ENCODE peak calls at places on chromosomes 11 and 22, in six cellular contexts. V is H4, Q is NCI-H2081, L is cardiac muscle cell, P is posterior cingulate gyrus, C is body of pancreas. E is an unnamed sample.

GRCh38 chr11:61949169-61950034 is 749 bp upstream of the BEST1 start:
- DNase-seq in P (peak; percentile 99), L (peak; percentile 48), Q (peak; percentile 71), V (peak; percentile 89), C (peak; percentile 77), E (peak; percentile 95)

GRCh38 chr11:77055913-77056312 is 10.9 kb upstream of the CAPN5 start:
- DNase-seq in V (no peak), L (no peak), Q (no peak), C (no peak), P (no peak), E (no peak)

GRCh38 chr11:69463181-69463891 is 18.1 kb upstream of the LINC01488 start:
- DNase-seq in V (no peak), P (peak; percentile 73), L (no peak), Q (no peak), C (no peak), E (no peak)

GRCh38 chr22:37279469-37279868 is 2.8 kb upstream of the CYTH4 start:
- DNase-seq in L (no peak), P (no peak), Q (no peak), V (no peak), C (no peak), E (no peak)

GRCh38 chr11:46202149-46202548 is 75.3 kb upstream of the CREB3L1 start:
- DNase-seq in V (no peak), C (no peak), P (no peak), Q (no peak), L (no peak), E (no peak)

GRCh38 chr11:128757235-128757711 is 63.4 kb downstream of the FLI1 start:
- DNase-seq in V (peak; percentile 61), C (no peak), P (no peak), L (no peak), Q (no peak), E (no peak)

GRCh38 chr11:14340721-14341120 is 18.3 kb downstream of the RRAS2 start:
- DNase-seq in Q (no peak), C (no peak), L (no peak), V (no peak), P (no peak), E (no peak)

GRCh38 chr11:47466201-47466600 is 17.3 kb upstream of the RAPSN start:
- DNase-seq in L (no peak), Q (no peak), P (no peak), C (no peak), V (no peak), E (no peak)

GRCh38 chr11:134071766-134072403 is 3.0 kb downstream of the JAM3 start:
- DNase-seq in C (no peak), P (no peak), V (no peak), L (no peak), Q (peak; percentile 77), E (no peak)

GRCh38 chr22:46149998-46150549 is at the start of gene PPARA:
- DNase-seq in P (peak; percentile 98), C (peak; percentile 95), Q (peak; percentile 42), L (peak; percentile 93), V (peak; percentile 42), E (no peak)

GRCh38 chr22:46583571-46583970 is 36.6 kb upstream of the GRAMD4 start:
- DNase-seq in L (no peak), P (peak; percentile 62), C (no peak), V (no peak), Q (no peak), E (no peak)

GRCh38 chr22:50125029-50125428 is 35.2 kb downstream of the MOV10L1 start:
- DNase-seq in P (no peak), Q (no peak), V (no peak), C (no peak), L (no peak), E (no peak)

GRCh38 chr22:48779211-48779643 is 1048.4 kb downstream of the BRD1 start:
- DNase-seq in C (no peak), P (peak; percentile 81), L (no peak), Q (no peak), V (no peak), E (no peak)

GRCh38 chr11:2222479-2222878 is 47.9 kb downstream of the ASCL2 start:
- DNase-seq in C (no peak), Q (no peak), P (no peak), V (no peak), L (no peak), E (no peak)

GRCh38 chr11:132430352-132431091 is 1060.1 kb downstream of the NTM start:
- DNase-seq in Q (peak; percentile 44), V (peak; percentile 7), L (no peak), C (no peak), P (no peak), E (no peak)

GRCh38 chr11:13223112-13223511 is 54.5 kb upstream of the BMAL1 start:
- DNase-seq in L (no peak), V (no peak), P (no peak), Q (no peak), C (no peak), E (no peak)

GRCh38 chr11:76419896-76420295 is 24.9 kb upstream of the EMSY start:
- DNase-seq in P (no peak), V (no peak), L (no peak), C (peak; percentile 50), Q (peak; percentile 6), E (no peak)

GRCh38 chr11:12496181-12497025 is 119.0 kb downstream of the PARVA start:
- DNase-seq in P (no peak), V (no peak), C (no peak), Q (no peak), L (no peak), E (no peak)

GRCh38 chr11:102603091-102603490 is 22.0 kb downstream of the MMP20 start:
- DNase-seq in Q (no peak), C (peak; percentile 24), V (peak; percentile 81), L (peak; percentile 15), P (peak; percentile 92), E (no peak)

GRCh38 chr11:75107187-75107586 is 10.5 kb upstream of the OR2AT4 start:
- DNase-seq in V (no peak), C (no peak), P (no peak), Q (no peak), L (no peak), E (no peak)

GRCh38 chr11:115550291-115551059 is 46.3 kb upstream of the CADM1 start:
- DNase-seq in L (peak; percentile 30), Q (no peak), P (no peak), C (no peak), V (no peak), E (no peak)

GRCh38 chr11:69972351-69972802 is 105.7 kb upstream of the ANO1 start:
- DNase-seq in C (no peak), V (no peak), P (peak; percentile 29), L (no peak), Q (no peak), E (no peak)

GRCh38 chr11:18192988-18193387 is 20.4 kb downstream of the MRGPRX4 start:
- DNase-seq in P (no peak), Q (peak; percentile 59), V (no peak), C (no peak), L (no peak), E (no peak)

GRCh38 chr11:23923357-23923756 is 573.5 kb upstream of the LUZP2 start:
- DNase-seq in L (no peak), C (no peak), Q (no peak), P (no peak), V (no peak), E (no peak)

GRCh38 chr22:46907578-46908215 is 145.2 kb downstream of the TBC1D22A start:
- DNase-seq in L (no peak), V (no peak), C (no peak), Q (no peak), P (peak; percentile 74), E (no peak)

GRCh38 chr22:36561291-36561811 is 32.4 kb upstream of the EIF3D start:
- DNase-seq in P (peak; percentile 18), Q (no peak), V (no peak), L (no peak), C (no peak), E (no peak)

GRCh38 chr22:41994506-41994905 is 4.1 kb upstream of the WBP2NL start:
- DNase-seq in P (peak; percentile 33), L (no peak), V (no peak), Q (no peak), C (no peak), E (no peak)